ENCODE peak calls at places on chromosomes 2 and 18, in six cellular contexts. D, Z, L, W, X and C are unnamed samples.

GRCh38 chr2:171855401-171855800 is 38.6 kb downstream of the SLC25A12 start:
- DNase-seq in Z (no peak), D (no peak), X (peak; percentile 70), W (no peak), L (no peak), C (peak; percentile 57)

GRCh38 chr18:77300579-77300978 is 50.9 kb downstream of the GALR1 start:
- DNase-seq in D (no peak), Z (no peak), W (no peak), L (no peak), X (no peak), C (no peak)

GRCh38 chr2:48120759-48121242 is 214.5 kb upstream of the FBXO11 start:
- DNase-seq in L (no peak), Z (no peak), D (no peak), X (no peak), W (peak; percentile 24), C (no peak)

GRCh38 chr2:181977661-181978350 is 7.8 kb upstream of the PPP1R1C start:
- DNase-seq in X (peak; percentile 86), L (peak; percentile 4), Z (no peak), D (peak; percentile 15), W (peak; percentile 23), C (peak; percentile 55)

GRCh38 chr18:75203456-75204261 is 5.3 kb downstream of the PTGR3 start:
- DNase-seq in D (no peak), W (no peak), X (peak; percentile 66), L (no peak), Z (no peak), C (peak; percentile 49)

GRCh38 chr2:161436411-161436810 is 20.3 kb downstream of the TBR1 start:
- DNase-seq in W (no peak), Z (no peak), X (peak; percentile 95), D (no peak), L (no peak), C (peak; percentile 59)

GRCh38 chr18:38575648-38576047 is 1010.0 kb upstream of the CELF4 start:
- DNase-seq in W (peak; percentile 2), X (no peak), L (no peak), D (no peak), Z (no peak), C (no peak)

GRCh38 chr2:178514664-178515063 is 34.4 kb downstream of the PLEKHA3 start:
- DNase-seq in L (no peak), X (peak; percentile 80), W (peak; percentile 58), Z (no peak), D (no peak), C (peak; percentile 27)

GRCh38 chr2:238351315-238351714 is 31.0 kb downstream of the TRAF3IP1 start:
- DNase-seq in D (no peak), Z (no peak), L (no peak), X (no peak), W (no peak), C (no peak)

GRCh38 chr2:177138823-177139222 is 73.8 kb upstream of the HNRNPA3 start:
- DNase-seq in W (no peak), X (no peak), Z (no peak), L (no peak), D (no peak), C (no peak)

GRCh38 chr2:171404258-171404657 is 29.5 kb downstream of the METTL8 start:
- DNase-seq in W (no peak), L (peak; percentile 94), Z (no peak), D (no peak), X (peak; percentile 84), C (peak; percentile 67)

GRCh38 chr2:54099834-54100595 is 15.4 kb upstream of the ACYP2 start:
- DNase-seq in W (no peak), Z (no peak), X (no peak), L (no peak), D (peak; percentile 64), C (no peak)

GRCh38 chr18:57466307-57466706 is 31.1 kb downstream of the ONECUT2 start:
- DNase-seq in Z (no peak), D (no peak), L (no peak), W (no peak), X (peak; percentile 20), C (peak; percentile 25)

GRCh38 chr18:70559446-70559845 is 270.6 kb downstream of the SOCS6 start:
- DNase-seq in Z (no peak), L (no peak), D (no peak), W (no peak), X (no peak), C (no peak)

GRCh38 chr2:66437055-66437454 is 2.1 kb downstream of the MEIS1 start:
- DNase-seq in Z (no peak), D (no peak), L (no peak), W (no peak), X (peak; percentile 50), C (no peak)

GRCh38 chr2:136019304-136019703 is 33.9 kb upstream of the DARS1 start:
- DNase-seq in D (peak; percentile 30), X (no peak), Z (no peak), W (no peak), L (no peak), C (no peak)

GRCh38 chr18:54769526-54770464 is 58.5 kb upstream of the RAB27B start:
- DNase-seq in X (no peak), L (no peak), W (no peak), D (no peak), Z (no peak), C (no peak)

GRCh38 chr18:43571078-43571689 is 293.9 kb upstream of the SYT4 start:
- DNase-seq in Z (no peak), X (peak; percentile 58), L (peak; percentile 58), W (peak; percentile 25), D (peak; percentile 18), C (peak; percentile 62)

GRCh38 chr2:38380397-38381130 is 3.5 kb upstream of the ATL2 start:
- DNase-seq in D (no peak), X (no peak), L (no peak), W (no peak), Z (no peak), C (no peak)